ENCODE peak calls at places on chromosome 13, in seven cellular contexts. X is psoas muscle; W is left ventricle myocardium inferior; V is CD4-positive, alpha-beta memory T cell; T is CD8-positive, alpha-beta memory T cell; Z is brain microvascular endothelial cell; G is effector memory CD4-positive, alpha-beta T cell. O is an unnamed sample.

GRCh38 chr13:41675306-41675705 is 218.0 kb downstream of the RGCC start:
- DNase-seq in X (no peak), W (no peak), V (no peak), T (no peak), Z (no peak), G (no peak), O (no peak)

GRCh38 chr13:97307882-97308624 is 85.9 kb downstream of the MBNL2 start:
- DNase-seq in X (no peak), W (peak), V (no peak), T (no peak), Z (peak), G (no peak), O (peak)

GRCh38 chr13:43784491-43784890 is 2.3 kb downstream of the ENOX1 start:
- DNase-seq in X (no peak), W (no peak), V (no peak), T (no peak), Z (no peak), G (no peak), O (no peak)

GRCh38 chr13:63435668-63436275 is 2020.1 kb upstream of the PCDH20 start:
- DNase-seq in X (no peak), W (no peak), V (no peak), T (no peak), Z (peak), G (no peak), O (no peak)

GRCh38 chr13:95164830-95165229 is 136.4 kb downstream of the ABCC4 start:
- DNase-seq in X (no peak), W (no peak), V (no peak), T (no peak), Z (no peak), G (no peak), O (no peak)

GRCh38 chr13:110268576-110269185 is 38.3 kb downstream of the COL4A1 start:
- DNase-seq in X (no peak), W (no peak), V (no peak), T (no peak), Z (no peak), G (no peak), O (no peak)

GRCh38 chr13:109592776-109593175 is 193.6 kb downstream of the IRS2 start:
- DNase-seq in X (no peak), W (no peak), V (no peak), T (no peak), Z (no peak), G (no peak), O (no peak)

GRCh38 chr13:74715718-74716117 is 581.5 kb upstream of the KLF12 start:
- DNase-seq in X (no peak), W (no peak), V (no peak), T (no peak), Z (no peak), G (no peak), O (no peak)

GRCh38 chr13:96822900-96823299 is 171.4 kb downstream of the OXGR1 start:
- DNase-seq in X (no peak), W (no peak), V (no peak), T (no peak), Z (no peak), G (no peak), O (no peak)

GRCh38 chr13:80340643-80341097 is 256 bp downstream of the SPRY2 start:
- DNase-seq in X (no peak), W (no peak), V (no peak), T (no peak), Z (peak), G (no peak), O (no peak)

GRCh38 chr13:50518791-50519201 is 324.7 kb downstream of the DLEU7 start:
- DNase-seq in X (no peak), W (no peak), V (no peak), T (no peak), Z (no peak), G (no peak), O (no peak)

GRCh38 chr13:110560606-110561334 is 752 bp downstream of the RAB20 start:
- DNase-seq in X (no peak), W (peak), V (peak), T (no peak), Z (peak), G (no peak), O (no peak)

GRCh38 chr13:34748078-34748477 is 194.0 kb upstream of the NBEA start:
- DNase-seq in X (no peak), W (peak), V (no peak), T (no peak), Z (peak), G (no peak), O (no peak)

GRCh38 chr13:50426932-50427331 is 411.7 kb downstream of the KCNRG start:
- DNase-seq in X (no peak), W (no peak), V (no peak), T (no peak), Z (no peak), G (no peak), O (no peak)

GRCh38 chr13:97226013-97226412 is 3.9 kb downstream of the MBNL2 start:
- DNase-seq in X (no peak), W (no peak), V (no peak), T (no peak), Z (no peak), G (no peak), O (no peak)

GRCh38 chr13:29434217-29434940 is 161.1 kb downstream of the SLC7A1 start:
- DNase-seq in X (no peak), W (no peak), V (no peak), T (no peak), Z (no peak), G (no peak), O (no peak)

GRCh38 chr13:98068511-98068910 is 74.4 kb upstream of the FARP1 start:
- DNase-seq in X (no peak), W (no peak), V (no peak), T (no peak), Z (no peak), G (no peak), O (no peak)

GRCh38 chr13:39957868-39958676 is 302.6 kb downstream of the COG6 start:
- DNase-seq in X (no peak), W (no peak), V (peak), T (no peak), Z (no peak), G (no peak), O (no peak)

GRCh38 chr13:34076319-34076718 is 258.4 kb downstream of the RFC3 start:
- DNase-seq in X (no peak), W (no peak), V (no peak), T (no peak), Z (no peak), G (no peak), O (no peak)

GRCh38 chr13:49711218-49711863 is 20.1 kb upstream of the EBPL start:
- DNase-seq in X (no peak), W (no peak), V (no peak), T (no peak), Z (peak), G (no peak), O (no peak)

GRCh38 chr13:77692746-77693448 is 4.6 kb upstream of the SLAIN1 start:
- DNase-seq in X (no peak), W (no peak), V (no peak), T (no peak), Z (no peak), G (no peak), O (no peak)

GRCh38 chr13:49927755-49928154 is 8.4 kb downstream of the SPRYD7 start:
- DNase-seq in X (no peak), W (no peak), V (no peak), T (no peak), Z (peak), G (no peak), O (no peak)

DNA sequence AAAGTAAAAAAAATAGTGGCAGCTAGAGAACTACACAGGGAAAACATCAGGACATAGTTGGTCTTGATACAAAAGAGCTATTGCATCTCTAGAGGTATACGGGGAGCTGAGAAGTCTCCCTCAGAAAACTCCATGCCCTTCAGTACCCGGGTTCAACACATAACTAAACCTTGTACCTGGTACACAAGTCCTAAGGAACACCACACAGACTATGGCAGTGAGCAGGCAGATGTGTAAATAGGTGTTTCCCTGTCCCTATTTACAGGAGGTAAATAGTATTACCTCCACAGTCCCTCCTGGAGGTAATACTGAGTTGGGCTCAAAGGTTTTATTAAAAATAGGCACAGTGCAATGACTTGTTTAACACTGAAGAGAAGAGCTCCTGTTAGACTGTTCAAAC is 5.9 kb downstream of the FGF14 start:
- DNase-seq in X (no peak), W (no peak), V (no peak), T (no peak), Z (no peak), G (no peak), O (no peak)
- H3K27ac ChIP-seq in X (no peak), W (no peak), V (no peak), T (no peak), Z (no peak), G (no peak), O (no peak)

GRCh38 chr13:100633461-100633860 is 41.1 kb downstream of the TMTC4 start:
- DNase-seq in X (no peak), W (no peak), V (no peak), T (no peak), Z (peak), G (no peak), O (no peak)
- H3K27ac ChIP-seq in X (no peak), W (no peak), V (no peak), T (no peak), Z (no peak), G (no peak), O (peak)

GRCh38 chr13:91623151-91623550 is 224.7 kb downstream of the GPC5 start:
- DNase-seq in X (no peak), W (no peak), V (no peak), T (no peak), Z (no peak), G (no peak), O (no peak)

GRCh38 chr13:91618315-91618714 is 219.9 kb downstream of the GPC5 start:
- DNase-seq in X (no peak), W (no peak), V (no peak), T (no peak), Z (no peak), G (no peak), O (no peak)

GRCh38 chr13:91621161-91621560 is 222.7 kb downstream of the GPC5 start:
- DNase-seq in X (no peak), W (no peak), V (no peak), T (no peak), Z (no peak), G (no peak), O (no peak)

GRCh38 chr13:91620670-91621141 is 222.3 kb downstream of the GPC5 start:
- DNase-seq in X (no peak), W (no peak), V (no peak), T (no peak), Z (no peak), G (no peak), O (no peak)
- H3K27ac ChIP-seq in X (no peak), W (no peak), V (no peak), T (no peak), Z (no peak), G (no peak), O (no peak)

GRCh38 chr13:113838711-113839201 is 25.1 kb downstream of the GAS6 start:
- DNase-seq in X (peak), W (peak), V (no peak), T (no peak), Z (no peak), G (no peak), O (no peak)
- H3K27ac ChIP-seq in X (peak), W (peak), V (no peak), T (no peak), Z (no peak), G (no peak), O (peak)

DNA sequence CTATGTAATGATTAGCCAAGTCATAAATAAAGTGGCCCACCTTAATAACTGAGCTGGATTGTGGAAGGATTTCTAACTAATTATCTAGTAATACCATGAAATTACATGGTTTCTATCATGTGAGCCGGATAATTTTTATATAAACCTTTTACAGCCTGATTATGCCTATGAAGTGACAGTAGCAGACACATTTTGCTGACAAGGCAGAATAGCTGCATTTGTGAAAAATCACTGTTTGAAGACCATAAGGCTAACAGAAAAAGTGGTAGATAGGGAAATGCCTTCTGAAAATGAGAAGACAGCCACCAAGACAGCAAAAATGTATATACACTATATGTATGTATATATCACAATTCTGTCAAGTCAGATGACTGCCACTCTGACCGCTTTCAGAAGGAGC is 27.1 kb downstream of the SLITRK5 start:
- DNase-seq in X (no peak), W (no peak), V (no peak), T (no peak), Z (no peak), G (no peak), O (no peak)
- H3K27ac ChIP-seq in X (no peak), W (no peak), V (no peak), T (no peak), Z (no peak), G (no peak), O (no peak)

GRCh38 chr13:51761638-51762350 is 42.2 kb downstream of the DHRS12 start:
- DNase-seq in X (no peak), W (peak), V (no peak), T (no peak), Z (no peak), G (no peak), O (no peak)
- H3K27ac ChIP-seq in X (no peak), W (no peak), V (no peak), T (no peak), Z (no peak), G (no peak), O (no peak)

GRCh38 chr13:72757792-72758535 is 23.7 kb downstream of the DIS3 start:
- DNase-seq in X (no peak), W (no peak), V (no peak), T (no peak), Z (no peak), G (no peak), O (no peak)

GRCh38 chr13:72763411-72763810 is 18.3 kb downstream of the DIS3 start:
- DNase-seq in X (no peak), W (no peak), V (no peak), T (no peak), Z (no peak), G (no peak), O (no peak)

GRCh38 chr13:72760189-72760588 is 21.5 kb downstream of the DIS3 start:
- DNase-seq in X (no peak), W (no peak), V (no peak), T (no peak), Z (no peak), G (no peak), O (no peak)
- H3K27ac ChIP-seq in X (no peak), W (no peak), V (no peak), T (no peak), Z (no peak), G (no peak), O (no peak)

GRCh38 chr13:114057131-114058050 is 75.0 kb downstream of the RASA3 start:
- DNase-seq in X (no peak), W (no peak), V (no peak), T (no peak), Z (no peak), G (no peak), O (no peak)
- H3K27ac ChIP-seq in X (no peak), W (peak), V (no peak), T (no peak), Z (no peak), G (no peak), O (peak)

GRCh38 chr13:75725784-75726183 is 89.7 kb downstream of the LMO7 start:
- DNase-seq in X (no peak), W (no peak), V (no peak), T (no peak), Z (no peak), G (no peak), O (no peak)
- H3K27ac ChIP-seq in X (no peak), W (no peak), V (no peak), T (no peak), Z (no peak), G (no peak), O (no peak)

GRCh38 chr13:100097821-100098220 is 8.9 kb downstream of the PCCA start:
- DNase-seq in X (no peak), W (no peak), V (no peak), T (no peak), Z (no peak), G (no peak), O (no peak)

GRCh38 chr13:100096526-100096925 is 7.6 kb downstream of the PCCA start:
- DNase-seq in X (no peak), W (no peak), V (no peak), T (no peak), Z (no peak), G (no peak), O (no peak)

GRCh38 chr13:100098445-100099116 is 9.7 kb downstream of the PCCA start:
- DNase-seq in X (no peak), W (no peak), V (no peak), T (no peak), Z (no peak), G (no peak), O (no peak)

GRCh38 chr13:100102042-100102441 is 13.1 kb downstream of the PCCA start:
- DNase-seq in X (no peak), W (no peak), V (no peak), T (no peak), Z (no peak), G (no peak), O (no peak)

GRCh38 chr13:100100115-100100879 is 11.4 kb downstream of the PCCA start:
- DNase-seq in X (no peak), W (no peak), V (no peak), T (no peak), Z (peak), G (no peak), O (no peak)
- H3K27ac ChIP-seq in X (no peak), W (peak), V (no peak), T (no peak), Z (peak), G (no peak), O (no peak)